ENCODE peak calls at places on chromosomes 4 and X, in ten cellular contexts. J is breast epithelium; D is hepatocyte; O is lower lobe of right lung; B is right atrium auricular region; A is cardiac muscle cell; X is endothelial cell of umbilical vein; R is IMR-90; M is tibial artery; P is CD4-positive, alpha-beta T cell. Q is an unnamed sample. For H3K9me3, the result is how much of the 10 kb centered on the place peaks cover.

GRCh38 chrX:7149421-7149820 is 1.5 kb upstream of the PUDP start:
- DNase-seq in J (no peak), D (no peak), O (no peak), B (no peak), A (no peak), X (no peak), R (no peak), M (no peak), P (no peak), Q (no peak)

GRCh38 chrX:100297732-100298131 is 112.3 kb downstream of the PCDH19 start:
- DNase-seq in J (no peak), D (no peak), O (no peak), B (no peak), A (no peak), X (no peak), R (no peak), M (no peak), P (no peak), Q (no peak)

GRCh38 chr4:119597377-119597776 is 31.2 kb downstream of the PDE5A start:
- DNase-seq in J (no peak), D (no peak), O (no peak), B (no peak), A (no peak), X (no peak), R (peak), M (no peak), P (no peak), Q (no peak)

GRCh38 chrX:74293343-74293946 is 10.5 kb upstream of the ZCCHC13 start:
- DNase-seq in J (peak), D (peak), O (peak), B (peak), A (peak), X (peak), R (peak), M (peak), P (peak), Q (peak)

GRCh38 chr4:153901220-153901619 is 112.3 kb upstream of the SFRP2 start:
- DNase-seq in J (no peak), D (no peak), O (no peak), B (no peak), A (no peak), X (no peak), R (no peak), M (no peak), P (no peak), Q (no peak)

GRCh38 chr4:23937173-23937572 is 47.3 kb upstream of the PPARGC1A start:
- DNase-seq in J (no peak), D (no peak), O (no peak), B (no peak), A (peak), X (no peak), R (peak), M (no peak), P (no peak), Q (peak)

GRCh38 chr4:153148796-153149195 is 55.4 kb upstream of the TRIM2 start:
- DNase-seq in J (no peak), D (no peak), O (no peak), B (no peak), A (no peak), X (no peak), R (peak), M (no peak), P (no peak), Q (no peak)

GRCh38 chr4:119550857-119551532 is 77.6 kb downstream of the PDE5A start:
- DNase-seq in J (no peak), D (no peak), O (no peak), B (no peak), A (no peak), X (no peak), R (peak), M (no peak), P (no peak), Q (no peak)

GRCh38 chr4:132614682-132615081 is 534.4 kb upstream of the PCDH10 start:
- DNase-seq in J (no peak), D (no peak), O (no peak), B (no peak), A (peak), X (peak), R (peak), M (no peak), P (no peak), Q (no peak)
- TF ChIP-seq CTCF in J (no peak), D (peak), O (no peak), B (no peak), A (peak), X (peak), R (peak), M (no peak), P (no peak), Q (peak)

GRCh38 chr4:134215636-134216340 is 14.2 kb upstream of the PABPC4L start:
- DNase-seq in J (no peak), D (no peak), O (no peak), B (no peak), A (peak), X (no peak), R (peak), M (no peak), P (no peak), Q (no peak)
- H3K9me3 ChIP-seq in J (under half), D (under half), O (under half), B (under half), A (under half), X (under half), R (under half), M (under half), P (under half), Q (under half)

DNA sequence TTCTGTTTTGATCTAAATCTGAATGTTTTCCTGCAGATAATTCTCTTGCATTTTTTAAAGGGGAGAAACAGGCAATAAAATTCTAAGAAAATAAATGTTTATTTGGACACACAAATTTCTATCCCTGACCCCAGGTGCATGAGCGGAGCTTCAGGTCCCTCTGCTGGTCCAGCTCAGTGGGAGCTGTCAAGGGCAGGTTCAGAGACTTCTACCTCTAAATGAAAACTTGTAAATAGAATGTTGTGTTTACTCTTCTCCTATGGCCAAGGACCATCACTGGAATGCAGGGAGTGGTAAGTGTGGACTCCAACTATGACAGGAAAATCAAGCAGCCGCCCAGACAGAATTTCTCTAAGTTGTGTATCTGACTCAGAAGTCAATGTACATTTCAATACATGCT is 148.6 kb upstream of the TTC29 start:
- DNase-seq in J (no peak), D (peak), O (no peak), B (no peak), A (no peak), X (no peak), R (no peak), M (no peak), P (no peak), Q (no peak)
- TF ChIP-seq CTCF in J (no peak), D (peak), O (no peak), B (no peak), A (no peak), X (no peak), R (no peak), M (no peak), P (no peak), Q (no peak)

DNA sequence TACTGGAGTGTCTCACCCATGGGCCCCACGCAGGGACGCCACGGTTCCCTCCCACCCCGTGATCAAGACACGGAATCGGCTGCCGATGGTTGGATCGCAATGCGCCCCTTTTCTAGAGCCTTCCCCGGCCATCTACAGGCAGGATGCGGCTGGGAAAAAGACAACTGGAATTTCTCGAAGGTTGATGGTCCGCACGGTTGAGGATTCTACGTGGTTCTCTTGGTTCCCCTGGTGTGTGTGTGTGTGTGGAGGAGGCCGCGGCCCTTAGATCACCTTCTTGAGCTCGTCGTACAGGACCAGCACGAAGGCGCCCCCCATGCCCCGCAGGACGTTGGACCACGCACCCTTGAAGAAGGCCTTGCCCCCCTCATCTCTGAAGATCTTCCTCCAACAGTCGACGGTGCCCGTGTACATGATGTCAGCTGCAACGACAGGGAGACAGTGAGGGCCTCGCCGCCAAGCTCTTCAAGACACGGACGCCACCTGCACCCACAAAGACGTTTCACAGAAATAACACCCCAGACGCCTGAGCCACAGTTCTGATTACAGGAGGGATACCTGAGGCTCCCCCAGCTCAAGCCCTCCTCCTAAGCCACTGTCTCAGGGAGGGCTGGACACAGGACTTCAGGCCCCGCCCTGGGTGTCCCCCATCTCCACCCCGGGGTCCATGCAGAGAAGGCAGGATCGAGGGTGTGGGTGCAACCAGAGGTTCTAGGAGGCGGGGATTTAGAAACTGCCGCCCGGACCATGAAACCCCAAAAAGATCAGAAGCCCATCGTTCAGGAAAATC is 5.4 kb downstream of the SLC25A6 start:
- DNase-seq in J (no peak), D (no peak), O (peak), B (no peak), A (no peak), X (no peak), R (no peak), M (peak), P (no peak), Q (no peak)
- H3K9me3 ChIP-seq in J (under half), D (under half), O (under half), B (under half), A (under half), X (under half), R (under half), M (under half), P (under half), Q (under half)

GRCh38 chr4:37445023-37445422 is 200.5 kb downstream of the NWD2 start:
- DNase-seq in J (no peak), D (no peak), O (no peak), B (no peak), A (no peak), X (no peak), R (no peak), M (no peak), P (no peak), Q (no peak)
- TF ChIP-seq CTCF in J (no peak), D (no peak), O (no peak), B (no peak), A (no peak), X (no peak), R (no peak), M (no peak), P (no peak), Q (no peak)

Q was measured in AG04450.